ENCODE peak calls at places on chromosome 4, in six cellular contexts. P, M, L, Z, H and V are unnamed samples.

GRCh38 chr4:71229477-71230257 is 109.2 kb upstream of the SLC4A4 start:
- DNase-seq in P (peak; percentile 54), M (peak; percentile 88), L (peak; percentile 82), Z (no peak), H (no peak), V (no peak)

GRCh38 chr4:125283702-125284279 is 31.0 kb upstream of the FAT4 start:
- DNase-seq in P (peak; percentile 60), M (peak; percentile 13), L (no peak), Z (no peak), H (no peak), V (no peak)

GRCh38 chr4:3827616-3828492 is 61.7 kb downstream of the ADRA2C start:
- DNase-seq in P (peak; percentile 69), M (peak; percentile 77), L (peak; percentile 83), Z (peak; percentile 85), H (no peak), V (no peak)

GRCh38 chr4:2280531-2281300 is 18.8 kb upstream of the MXD4 start:
- DNase-seq in P (peak; percentile 42), M (no peak), L (no peak), Z (no peak), H (no peak), V (peak; percentile 20)

GRCh38 chr4:145619639-145619996 is 433 bp downstream of the MMAA start:
- DNase-seq in P (peak; percentile 52), M (no peak), L (no peak), Z (no peak), H (peak; percentile 55), V (no peak)

GRCh38 chr4:86586160-86586572 is 7.9 kb upstream of the PTPN13 start:
- DNase-seq in P (peak; percentile 49), M (no peak), L (no peak), Z (no peak), H (no peak), V (no peak)

GRCh38 chr4:130851932-130852331 is 1756.0 kb downstream of the C4orf33 start:
- DNase-seq in P (no peak), M (no peak), L (no peak), Z (no peak), H (no peak), V (no peak)

GRCh38 chr4:76589402-76589801 is 154.4 kb downstream of the SHROOM3 start:
- DNase-seq in P (peak; percentile 65), M (no peak), L (no peak), Z (no peak), H (no peak), V (no peak)